ENCODE peak calls at places on chromosome 19, in six cellular contexts. N is cardiac muscle cell, Z is hepatocyte, G is heart right ventricle, Y is heart left ventricle, R is fibroblast of lung. L is an unnamed sample.
A peak's percentile ranks its signal among the peaks of the same experiment; 100 is the strongest.

GRCh38 chr19:41175825-41176734 is 16.9 kb upstream of the CYP2S1 start:
- DNase-seq in N (peak; percentile 73), Z (peak; percentile 95), G (no peak), Y (no peak), R (peak; percentile 83), L (peak; percentile 25)

GRCh38 chr19:662207-662961 is 630 bp downstream of the RNF126 start:
- DNase-seq in N (peak; percentile 35), Z (peak; percentile 75), G (no peak), Y (peak; percentile 72), R (peak; percentile 51), L (no peak)

GRCh38 chr19:13817615-13818371 is 22.6 kb downstream of the ZSWIM4 start:
- DNase-seq in N (no peak), Z (peak; percentile 81), G (no peak), Y (no peak), R (no peak), L (no peak)

GRCh38 chr19:30733826-30734550 is 361.8 kb downstream of the ZNF536 start:
- DNase-seq in N (no peak), Z (peak; percentile 45), G (no peak), Y (no peak), R (no peak), L (no peak)

GRCh38 chr19:44587863-44588752 is 25.3 kb upstream of the IGSF23 start:
- DNase-seq in N (peak; percentile 94), Z (peak; percentile 55), G (no peak), Y (no peak), R (peak; percentile 95), L (no peak)

GRCh38 chr19:42113641-42114348 is 18.5 kb downstream of the POU2F2 start:
- DNase-seq in N (peak; percentile 92), Z (peak; percentile 67), G (no peak), Y (no peak), R (peak; percentile 98), L (no peak)

GRCh38 chr19:29666634-29667389 is 1.6 kb downstream of the PLEKHF1 start:
- DNase-seq in N (peak; percentile 82), Z (peak; percentile 82), G (peak; percentile 74), Y (peak; percentile 83), R (peak; percentile 70), L (no peak)

GRCh38 chr19:6275170-6275744 is 4.5 kb downstream of the MLLT1 start:
- DNase-seq in N (no peak), Z (no peak), G (no peak), Y (no peak), R (no peak), L (no peak)

GRCh38 chr19:33194884-33195710 is 967 bp downstream of the LRP3 start:
- DNase-seq in N (peak; percentile 69), Z (peak; percentile 61), G (no peak), Y (peak; percentile 65), R (peak; percentile 38), L (no peak)

GRCh38 chr19:495047-495439 is 1.2 kb upstream of the MADCAM1 start:
- DNase-seq in N (no peak), Z (no peak), G (peak; percentile 2), Y (no peak), R (no peak), L (no peak)

GRCh38 chr19:41821003-41821735 is 23.3 kb downstream of the LYPD4 start:
- DNase-seq in N (peak; percentile 40), Z (peak; percentile 37), G (no peak), Y (no peak), R (peak; percentile 10), L (no peak)

GRCh38 chr19:42255766-42256750 is 1.1 kb upstream of the ERF start:
- DNase-seq in N (peak; percentile 78), Z (peak; percentile 74), G (peak; percentile 65), Y (peak; percentile 77), R (peak; percentile 39), L (peak; percentile 28)

GRCh38 chr19:49340069-49340864 is 5.1 kb downstream of the CD37 start:
- DNase-seq in N (peak; percentile 54), Z (peak; percentile 54), G (peak; percentile 81), Y (peak; percentile 85), R (no peak), L (peak; percentile 44)

GRCh38 chr19:28646629-28647028 is 566.3 kb downstream of the UQCRFS1 start:
- DNase-seq in N (no peak), Z (no peak), G (no peak), Y (no peak), R (no peak), L (no peak)

GRCh38 chr19:21084343-21084742 is 2.3 kb downstream of the ZNF714 start:
- DNase-seq in N (peak; percentile 35), Z (peak; percentile 10), G (no peak), Y (no peak), R (peak; percentile 83), L (no peak)

GRCh38 chr19:35509861-35510625 is 3.4 kb downstream of the DMKN start:
- DNase-seq in N (peak; percentile 61), Z (peak; percentile 93), G (peak; percentile 79), Y (peak; percentile 86), R (peak; percentile 21), L (peak; percentile 21)

GRCh38 chr19:35327642-35328041 is 1.3 kb upstream of the CD22 start:
- DNase-seq in N (no peak), Z (no peak), G (no peak), Y (peak; percentile 2), R (no peak), L (no peak)

GRCh38 chr19:42352216-42352892 is 26.9 kb downstream of the MEGF8 start:
- DNase-seq in N (no peak), Z (no peak), G (no peak), Y (no peak), R (peak; percentile 15), L (no peak)

GRCh38 chr19:14002571-14003278 is 3.4 kb downstream of the RFX1 start:
- DNase-seq in N (no peak), Z (no peak), G (no peak), Y (peak; percentile 40), R (no peak), L (peak; percentile 83)

GRCh38 chr19:52415711-52416110 is 13.2 kb upstream of the ZNF534 start:
- DNase-seq in N (no peak), Z (no peak), G (no peak), Y (no peak), R (no peak), L (no peak)

GRCh38 chr19:34319785-34320184 is 45.2 kb upstream of the GPI start:
- DNase-seq in N (no peak), Z (no peak), G (no peak), Y (no peak), R (peak; percentile 93), L (peak; percentile 83)

GRCh38 chr19:16225279-16226183 is 27.8 kb downstream of the AP1M1 start:
- DNase-seq in N (no peak), Z (no peak), G (no peak), Y (peak; percentile 32), R (no peak), L (no peak)

GRCh38 chr19:46927893-46928292 is 67.1 kb downstream of the ARHGAP35 start:
- DNase-seq in N (no peak), Z (no peak), G (no peak), Y (no peak), R (no peak), L (no peak)
- H3K27ac ChIP-seq in N (peak overlapping the region; percentile 96), Z (no peak overlapping the region), G (peak overlapping the region; percentile 34), Y (peak overlapping the region; percentile 72), R (no peak overlapping the region), L (peak overlapping the region; percentile 82)

DNA sequence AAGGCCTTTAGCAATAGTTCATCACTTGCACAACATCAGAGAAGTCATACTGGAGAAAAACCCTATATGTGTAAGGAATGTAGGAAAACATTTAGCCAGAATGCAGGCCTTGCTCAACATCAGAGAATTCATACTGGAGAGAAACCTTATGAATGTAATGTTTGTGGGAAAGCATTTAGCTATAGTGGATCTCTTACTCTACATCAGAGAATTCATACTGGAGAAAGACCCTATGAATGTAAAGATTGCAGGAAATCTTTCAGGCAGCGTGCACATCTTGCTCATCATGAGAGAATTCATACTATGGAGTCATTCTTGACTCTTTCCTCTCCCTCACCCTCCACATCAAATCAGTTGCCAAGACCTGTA is 19.8 kb downstream of the ZNF583 start:
- DNase-seq in N (no peak), Z (no peak), G (no peak), Y (no peak), R (no peak), L (no peak)
- H3K27me3 ChIP-seq in N (no peaks in the 10 kb centered on the region), Z (no peaks in the 10 kb centered on the region), G (no peaks in the 10 kb centered on the region), Y (no peaks in the 10 kb centered on the region), R (no peaks in the 10 kb centered on the region), L (no peaks in the 10 kb centered on the region)

DNA sequence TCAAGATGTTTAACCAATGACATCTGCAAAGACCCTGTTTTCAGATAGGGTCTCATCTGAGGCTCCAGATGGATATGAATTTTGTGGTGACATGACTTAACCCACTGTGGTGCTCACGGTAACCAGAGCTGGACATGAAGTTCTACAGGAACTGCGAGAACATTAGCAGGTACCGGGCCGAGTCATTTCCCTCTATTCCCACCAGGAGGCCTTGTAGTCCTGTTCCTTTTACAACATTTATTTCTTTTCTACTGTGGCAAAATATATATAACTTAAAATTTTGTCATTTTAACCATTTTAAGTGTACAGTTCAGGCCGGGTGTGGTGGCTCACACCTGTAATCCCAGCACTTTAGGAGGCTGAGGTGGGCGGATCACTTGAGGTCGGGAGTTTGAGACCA is 7.6 kb upstream of the TSPAN16 start:
- DNase-seq in N (peak; percentile 42), Z (no peak), G (no peak), Y (no peak), R (no peak), L (no peak)
- TF ChIP-seq CTCF in N (peak; percentile 59), Z (peak; percentile 38), G (peak; percentile 35), Y (peak; percentile 39), R (peak; percentile 53), L (peak; percentile 9)

GRCh38 chr19:17993076-17993813 is 14.7 kb upstream of the ARRDC2 start:
- DNase-seq in N (no peak), Z (no peak), G (no peak), Y (no peak), R (no peak), L (no peak)
- H3K27ac ChIP-seq in N (no peak overlapping the region), Z (no peak overlapping the region), G (no peak overlapping the region), Y (no peak overlapping the region), R (no peak overlapping the region), L (no peak overlapping the region)

GRCh38 chr19:7638802-7639465 is 2.0 kb downstream of the STXBP2 start:
- DNase-seq in N (no peak), Z (no peak), G (no peak), Y (no peak), R (no peak), L (no peak)
- H3K27me3 ChIP-seq in N (no peaks in the 10 kb centered on the region), Z (no peaks in the 10 kb centered on the region), G (peaks cover 27% of the 10 kb centered on the region), Y (peaks cover 21% of the 10 kb centered on the region), R (peaks cover 8% of the 10 kb centered on the region), L (peaks cover 42% of the 10 kb centered on the region)

GRCh38 chr19:57563547-57563946 is 3.9 kb upstream of the ZNF550 start:
- DNase-seq in N (no peak), Z (no peak), G (no peak), Y (no peak), R (no peak), L (no peak)

GRCh38 chr19:57559008-57559403 is 657 bp downstream of the ZNF550 start:
- DNase-seq in N (peak; percentile 35), Z (peak; percentile 21), G (peak; percentile 18), Y (no peak), R (peak; percentile 18), L (no peak)

GRCh38 chr19:57560049-57560491 is 407 bp upstream of the ZNF550 start:
- DNase-seq in N (peak; percentile 73), Z (no peak), G (peak; percentile 49), Y (peak; percentile 64), R (peak; percentile 70), L (peak; percentile 14)

GRCh38 chr19:57559404-57560025 is at the start of gene ZNF550:
- DNase-seq in N (peak; percentile 93), Z (peak; percentile 92), G (peak; percentile 93), Y (peak; percentile 95), R (peak; percentile 92), L (peak; percentile 82)

GRCh38 chr19:57558525-57558924 is 1.1 kb downstream of the ZNF550 start:
- DNase-seq in N (peak; percentile 23), Z (peak; percentile 16), G (no peak), Y (no peak), R (peak; percentile 18), L (no peak)
- TF ChIP-seq CTCF in N (peak; percentile 10), Z (peak; percentile 26), G (peak; percentile 26), Y (no peak), R (peak; percentile 9), L (no peak)